ENCODE peak calls at places on chromosome 22, in six cellular contexts. One of them, this sample, is unnamed.

GRCh38 chr22:48944433-48944755 is 883.3 kb downstream of the BRD1 start:
- DNase-seq in uterus: no peak
- DNase-seq in astrocyte of the spinal cord: no peak
- DNase-seq in sigmoid colon: peak
- DNase-seq in neural progenitor cell: no peak
- DNase-seq in HepG2: no peak
- DNase-seq in this sample: no peak

GRCh38 chr22:33114570-33114969 is 56.4 kb upstream of the SYN3 start:
- DNase-seq in uterus: no peak
- DNase-seq in astrocyte of the spinal cord: no peak
- DNase-seq in sigmoid colon: no peak
- DNase-seq in neural progenitor cell: no peak
- DNase-seq in HepG2: no peak
- DNase-seq in this sample: no peak

GRCh38 chr22:49962012-49962750 is 1.6 kb downstream of the PIM3 start:
- DNase-seq in uterus: peak
- DNase-seq in astrocyte of the spinal cord: peak
- DNase-seq in sigmoid colon: peak
- DNase-seq in neural progenitor cell: peak
- DNase-seq in HepG2: peak
- DNase-seq in this sample: peak

GRCh38 chr22:48397531-48398180 is 1430.0 kb downstream of the BRD1 start:
- DNase-seq in uterus: no peak
- DNase-seq in astrocyte of the spinal cord: no peak
- DNase-seq in sigmoid colon: no peak
- DNase-seq in neural progenitor cell: no peak
- DNase-seq in HepG2: no peak
- DNase-seq in this sample: no peak

GRCh38 chr22:48331266-48331665 is 1496.4 kb downstream of the BRD1 start:
- DNase-seq in uterus: no peak
- DNase-seq in astrocyte of the spinal cord: no peak
- DNase-seq in sigmoid colon: no peak
- DNase-seq in neural progenitor cell: no peak
- DNase-seq in HepG2: no peak
- DNase-seq in this sample: no peak

GRCh38 chr22:39150848-39151215 is 1.6 kb downstream of the CBX7 start:
- DNase-seq in uterus: no peak
- DNase-seq in astrocyte of the spinal cord: no peak
- DNase-seq in sigmoid colon: peak
- DNase-seq in neural progenitor cell: no peak
- DNase-seq in HepG2: no peak
- DNase-seq in this sample: no peak

GRCh38 chr22:21984793-21985192 is 2.2 kb upstream of the TOP3B start:
- DNase-seq in uterus: no peak
- DNase-seq in astrocyte of the spinal cord: no peak
- DNase-seq in sigmoid colon: no peak
- DNase-seq in neural progenitor cell: peak
- DNase-seq in HepG2: no peak
- DNase-seq in this sample: peak

GRCh38 chr22:47816121-47816915 is 1053.9 kb downstream of the TBC1D22A start:
- DNase-seq in uterus: no peak
- DNase-seq in astrocyte of the spinal cord: no peak
- DNase-seq in sigmoid colon: no peak
- DNase-seq in neural progenitor cell: no peak
- DNase-seq in HepG2: no peak
- DNase-seq in this sample: no peak

GRCh38 chr22:22576244-22576988 is 17.4 kb upstream of the PRAME start:
- DNase-seq in uterus: no peak
- DNase-seq in astrocyte of the spinal cord: peak
- DNase-seq in sigmoid colon: no peak
- DNase-seq in neural progenitor cell: peak
- DNase-seq in HepG2: peak
- DNase-seq in this sample: peak

GRCh38 chr22:46537221-46537945 is at the start of gene CELSR1:
- DNase-seq in uterus: no peak
- DNase-seq in astrocyte of the spinal cord: no peak
- DNase-seq in sigmoid colon: no peak
- DNase-seq in neural progenitor cell: peak
- DNase-seq in HepG2: no peak
- DNase-seq in this sample: peak

GRCh38 chr22:37233751-37234631 is 10.1 kb downstream of the RAC2 start:
- DNase-seq in uterus: no peak
- DNase-seq in astrocyte of the spinal cord: no peak
- DNase-seq in sigmoid colon: no peak
- DNase-seq in neural progenitor cell: no peak
- DNase-seq in HepG2: no peak
- DNase-seq in this sample: no peak

GRCh38 chr22:38205261-38206128 is 3.7 kb downstream of the MAFF start:
- DNase-seq in uterus: peak
- DNase-seq in astrocyte of the spinal cord: peak
- DNase-seq in sigmoid colon: peak
- DNase-seq in neural progenitor cell: no peak
- DNase-seq in HepG2: no peak
- DNase-seq in this sample: no peak

GRCh38 chr22:18085188-18085587 is 7.4 kb downstream of the PEX26 start:
- DNase-seq in uterus: no peak
- DNase-seq in astrocyte of the spinal cord: no peak
- DNase-seq in sigmoid colon: no peak
- DNase-seq in neural progenitor cell: no peak
- DNase-seq in HepG2: no peak
- DNase-seq in this sample: no peak

GRCh38 chr22:17194213-17194612 is 25.0 kb downstream of the ADA2 start:
- DNase-seq in uterus: no peak
- DNase-seq in astrocyte of the spinal cord: no peak
- DNase-seq in sigmoid colon: no peak
- DNase-seq in neural progenitor cell: peak
- DNase-seq in HepG2: no peak
- DNase-seq in this sample: no peak

GRCh38 chr22:24379536-24379935 is 47.9 kb upstream of the ADORA2A start:
- DNase-seq in uterus: no peak
- DNase-seq in astrocyte of the spinal cord: no peak
- DNase-seq in sigmoid colon: no peak
- DNase-seq in neural progenitor cell: no peak
- DNase-seq in HepG2: no peak
- DNase-seq in this sample: no peak

GRCh38 chr22:50627452-50627913 is 469 bp downstream of the ARSA start:
- DNase-seq in uterus: peak
- DNase-seq in astrocyte of the spinal cord: no peak
- DNase-seq in sigmoid colon: peak
- DNase-seq in neural progenitor cell: peak
- DNase-seq in HepG2: peak
- DNase-seq in this sample: no peak

GRCh38 chr22:17773606-17774205 is 563 bp downstream of the BID start:
- DNase-seq in uterus: no peak
- DNase-seq in astrocyte of the spinal cord: peak
- DNase-seq in sigmoid colon: peak
- DNase-seq in neural progenitor cell: peak
- DNase-seq in HepG2: peak
- DNase-seq in this sample: peak

GRCh38 chr22:33653525-33654063 is 266.7 kb downstream of the LARGE1 start:
- DNase-seq in uterus: no peak
- DNase-seq in astrocyte of the spinal cord: no peak
- DNase-seq in sigmoid colon: no peak
- DNase-seq in neural progenitor cell: no peak
- DNase-seq in HepG2: no peak
- DNase-seq in this sample: no peak

GRCh38 chr22:35578836-35579575 is 38.1 kb downstream of the MB start:
- DNase-seq in uterus: no peak
- DNase-seq in astrocyte of the spinal cord: no peak
- DNase-seq in sigmoid colon: no peak
- DNase-seq in neural progenitor cell: no peak
- DNase-seq in HepG2: no peak
- DNase-seq in this sample: no peak

GRCh38 chr22:49968313-49968830 is 7.8 kb downstream of the PIM3 start:
- DNase-seq in uterus: no peak
- DNase-seq in astrocyte of the spinal cord: no peak
- DNase-seq in sigmoid colon: no peak
- DNase-seq in neural progenitor cell: no peak
- DNase-seq in HepG2: no peak
- DNase-seq in this sample: no peak

GRCh38 chr22:48869788-48870187 is 957.9 kb downstream of the BRD1 start:
- DNase-seq in uterus: no peak
- DNase-seq in astrocyte of the spinal cord: no peak
- DNase-seq in sigmoid colon: peak
- DNase-seq in neural progenitor cell: no peak
- DNase-seq in HepG2: no peak
- DNase-seq in this sample: no peak

GRCh38 chr22:29302681-29303465 is 3.6 kb upstream of the GAS2L1 start:
- DNase-seq in uterus: no peak
- DNase-seq in astrocyte of the spinal cord: no peak
- DNase-seq in sigmoid colon: no peak
- DNase-seq in neural progenitor cell: no peak
- DNase-seq in HepG2: no peak
- DNase-seq in this sample: peak
- TF ChIP-seq CTCF in uterus: no peak
- TF ChIP-seq CTCF in astrocyte of the spinal cord: no peak
- TF ChIP-seq CTCF in sigmoid colon: no peak
- TF ChIP-seq CTCF in neural progenitor cell: no peak
- TF ChIP-seq CTCF in HepG2: peak
- TF ChIP-seq CTCF in this sample: no peak

GRCh38 chr22:42929838-42930155 is 72.7 kb upstream of the ARFGAP3 start:
- DNase-seq in uterus: no peak
- DNase-seq in astrocyte of the spinal cord: no peak
- DNase-seq in sigmoid colon: no peak
- DNase-seq in neural progenitor cell: no peak
- DNase-seq in HepG2: no peak
- DNase-seq in this sample: no peak

GRCh38 chr22:42928969-42929837 is 72.1 kb upstream of the ARFGAP3 start:
- DNase-seq in uterus: peak
- DNase-seq in astrocyte of the spinal cord: no peak
- DNase-seq in sigmoid colon: no peak
- DNase-seq in neural progenitor cell: no peak
- DNase-seq in HepG2: peak
- DNase-seq in this sample: no peak

GRCh38 chr22:42931421-42932196 is 74.5 kb upstream of the ARFGAP3 start:
- DNase-seq in uterus: no peak
- DNase-seq in astrocyte of the spinal cord: no peak
- DNase-seq in sigmoid colon: no peak
- DNase-seq in neural progenitor cell: no peak
- DNase-seq in HepG2: no peak
- DNase-seq in this sample: peak

GRCh38 chr22:42932197-42932519 is 75.1 kb upstream of the ARFGAP3 start:
- DNase-seq in uterus: no peak
- DNase-seq in astrocyte of the spinal cord: no peak
- DNase-seq in sigmoid colon: no peak
- DNase-seq in neural progenitor cell: no peak
- DNase-seq in HepG2: no peak
- DNase-seq in this sample: no peak

GRCh38 chr22:42930810-42931420 is 73.8 kb upstream of the ARFGAP3 start:
- DNase-seq in uterus: no peak
- DNase-seq in astrocyte of the spinal cord: no peak
- DNase-seq in sigmoid colon: no peak
- DNase-seq in neural progenitor cell: no peak
- DNase-seq in HepG2: peak
- DNase-seq in this sample: no peak
- TF ChIP-seq CTCF in uterus: no peak
- TF ChIP-seq CTCF in astrocyte of the spinal cord: peak
- TF ChIP-seq CTCF in sigmoid colon: no peak
- TF ChIP-seq CTCF in neural progenitor cell: no peak
- TF ChIP-seq CTCF in HepG2: peak
- TF ChIP-seq CTCF in this sample: peak

GRCh38 chr22:45102896-45103420 is 60.8 kb upstream of the NUP50 start:
- DNase-seq in uterus: no peak
- DNase-seq in astrocyte of the spinal cord: no peak
- DNase-seq in sigmoid colon: no peak
- DNase-seq in neural progenitor cell: no peak
- DNase-seq in HepG2: no peak
- DNase-seq in this sample: no peak

GRCh38 chr22:45103756-45104155 is 60.0 kb upstream of the NUP50 start:
- DNase-seq in uterus: no peak
- DNase-seq in astrocyte of the spinal cord: no peak
- DNase-seq in sigmoid colon: no peak
- DNase-seq in neural progenitor cell: peak
- DNase-seq in HepG2: no peak
- DNase-seq in this sample: no peak

GRCh38 chr22:45104313-45104712 is 59.4 kb upstream of the NUP50 start:
- DNase-seq in uterus: no peak
- DNase-seq in astrocyte of the spinal cord: no peak
- DNase-seq in sigmoid colon: no peak
- DNase-seq in neural progenitor cell: no peak
- DNase-seq in HepG2: no peak
- DNase-seq in this sample: no peak

GRCh38 chr22:45099961-45100360 is 63.8 kb upstream of the NUP50 start:
- DNase-seq in uterus: no peak
- DNase-seq in astrocyte of the spinal cord: no peak
- DNase-seq in sigmoid colon: no peak
- DNase-seq in neural progenitor cell: no peak
- DNase-seq in HepG2: no peak
- DNase-seq in this sample: no peak

DNA sequence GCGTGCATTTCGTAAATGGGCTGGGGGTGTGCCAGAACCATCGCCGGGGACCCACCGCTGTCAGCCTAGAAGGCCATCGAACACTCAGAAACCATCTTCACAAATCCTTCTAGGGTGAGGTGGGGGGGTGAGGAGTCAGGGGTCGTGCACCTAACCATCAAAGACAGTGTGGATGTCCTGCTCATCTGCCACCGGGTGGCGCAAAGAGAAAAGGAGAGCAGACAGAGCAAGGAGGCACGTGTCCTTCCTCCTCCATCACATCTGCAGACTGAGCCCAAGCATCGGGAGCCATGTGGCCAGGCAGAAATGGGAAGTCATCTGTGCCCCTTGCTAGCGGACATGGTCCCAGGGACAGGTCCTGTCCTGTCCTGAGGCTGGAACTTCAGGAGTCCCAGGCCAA is 61.9 kb upstream of the NUP50 start:
- DNase-seq in uterus: peak
- DNase-seq in astrocyte of the spinal cord: peak
- DNase-seq in sigmoid colon: peak
- DNase-seq in neural progenitor cell: peak
- DNase-seq in HepG2: peak
- DNase-seq in this sample: peak
- TF ChIP-seq CTCF in uterus: peak
- TF ChIP-seq CTCF in astrocyte of the spinal cord: peak
- TF ChIP-seq CTCF in sigmoid colon: no peak
- TF ChIP-seq CTCF in neural progenitor cell: peak
- TF ChIP-seq CTCF in HepG2: peak
- TF ChIP-seq CTCF in this sample: peak

DNA sequence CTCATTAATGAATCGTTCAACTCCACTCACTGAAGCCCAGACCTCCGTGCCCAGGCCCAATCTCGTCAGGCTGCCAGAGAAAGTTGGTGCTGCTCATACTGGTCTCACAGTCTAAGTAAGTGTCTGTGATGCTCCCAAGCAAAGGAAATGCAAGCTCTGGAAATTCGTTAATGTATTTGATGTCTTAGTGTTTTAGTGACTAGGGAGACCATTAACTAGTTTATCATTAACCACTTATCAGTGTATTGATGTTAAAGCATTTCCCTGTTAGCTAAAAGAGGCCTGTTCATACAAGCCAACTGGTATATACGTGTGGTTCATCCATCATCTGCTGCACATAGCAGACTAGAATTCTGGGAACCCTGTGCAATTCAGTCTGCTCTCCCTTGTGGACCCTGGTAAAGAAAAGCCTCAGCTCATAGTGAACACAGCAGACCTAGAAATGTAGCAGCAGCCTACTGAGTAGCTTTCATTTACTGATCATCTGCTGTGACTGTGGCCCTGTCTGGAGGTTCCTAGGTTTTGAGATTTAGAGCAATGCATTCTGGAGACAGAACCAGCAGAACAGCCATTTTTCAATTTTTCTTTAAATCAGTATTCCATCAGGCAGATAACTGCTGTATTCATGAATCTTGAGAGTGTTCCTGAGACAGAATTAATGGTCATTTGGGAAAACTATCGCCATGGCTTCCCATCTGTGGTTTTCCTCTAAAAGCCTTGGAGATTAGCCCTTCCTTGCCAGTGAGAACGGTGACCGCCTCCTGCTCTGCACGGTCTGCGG is 15.7 kb upstream of the AIFM3 start:
- DNase-seq in uterus: no peak
- DNase-seq in astrocyte of the spinal cord: no peak
- DNase-seq in sigmoid colon: no peak
- DNase-seq in neural progenitor cell: no peak
- DNase-seq in HepG2: peak
- DNase-seq in this sample: no peak
- TF ChIP-seq CTCF in uterus: no peak
- TF ChIP-seq CTCF in astrocyte of the spinal cord: no peak
- TF ChIP-seq CTCF in sigmoid colon: no peak
- TF ChIP-seq CTCF in neural progenitor cell: no peak
- TF ChIP-seq CTCF in HepG2: no peak
- TF ChIP-seq CTCF in this sample: no peak

This sample was measured in GM13977.